ENCODE peak calls at places on chromosomes 2 and 18, in five cellular contexts. One of them, this sample, is unnamed.

GRCh38 chr2:196370386-196370785 is 199.0 kb upstream of the STK17B start:
- DNase-seq in AG04449: no peak
- DNase-seq in CD8-positive, alpha-beta T cell: no peak
- DNase-seq in AG10803: no peak
- DNase-seq in foreskin fibroblast: no peak
- DNase-seq in this sample: no peak

GRCh38 chr2:207786956-207787516 is 17.3 kb upstream of the FZD5 start:
- DNase-seq in AG04449: no peak
- DNase-seq in foreskin fibroblast: no peak
- DNase-seq in CD8-positive, alpha-beta T cell: no peak
- DNase-seq in AG10803: no peak
- DNase-seq in this sample: no peak

GRCh38 chr2:126802774-126803421 is 95.8 kb upstream of the TEX51 start:
- DNase-seq in CD8-positive, alpha-beta T cell: no peak
- DNase-seq in AG10803: no peak
- DNase-seq in AG04449: no peak
- DNase-seq in foreskin fibroblast: no peak
- DNase-seq in this sample: no peak

GRCh38 chr2:216426938-216427337 is 14.7 kb downstream of the SMARCAL1 start:
- DNase-seq in foreskin fibroblast: peak; percentile 54
- DNase-seq in CD8-positive, alpha-beta T cell: no peak
- DNase-seq in AG10803: peak; percentile 85
- DNase-seq in AG04449: peak; percentile 47
- DNase-seq in this sample: peak; percentile 21

GRCh38 chr18:29305516-29305915 is 1128.6 kb upstream of the CDH2 start:
- DNase-seq in AG04449: no peak
- DNase-seq in AG10803: no peak
- DNase-seq in foreskin fibroblast: no peak
- DNase-seq in CD8-positive, alpha-beta T cell: no peak
- DNase-seq in this sample: no peak

GRCh38 chr2:47078541-47079482 is 76.3 kb downstream of the STPG4 start:
- DNase-seq in AG10803: no peak
- DNase-seq in CD8-positive, alpha-beta T cell: no peak
- DNase-seq in AG04449: no peak
- DNase-seq in foreskin fibroblast: no peak
- DNase-seq in this sample: no peak

GRCh38 chr2:235156055-235156454 is 204.2 kb downstream of the SH3BP4 start:
- DNase-seq in foreskin fibroblast: no peak
- DNase-seq in AG10803: no peak
- DNase-seq in CD8-positive, alpha-beta T cell: no peak
- DNase-seq in AG04449: no peak
- DNase-seq in this sample: no peak

GRCh38 chr2:205967391-205968075 is 118.4 kb downstream of the INO80D start:
- DNase-seq in foreskin fibroblast: peak; percentile 45
- DNase-seq in AG10803: peak; percentile 57
- DNase-seq in CD8-positive, alpha-beta T cell: no peak
- DNase-seq in AG04449: no peak
- DNase-seq in this sample: no peak

GRCh38 chr2:144357623-144358400 is 162.1 kb downstream of the ZEB2 start:
- DNase-seq in AG04449: peak; percentile 97
- DNase-seq in AG10803: peak; percentile 99
- DNase-seq in foreskin fibroblast: peak; percentile 92
- DNase-seq in CD8-positive, alpha-beta T cell: no peak
- DNase-seq in this sample: peak; percentile 94

GRCh38 chr2:6760132-6760531 is 105.6 kb downstream of the CMPK2 start:
- DNase-seq in foreskin fibroblast: no peak
- DNase-seq in AG10803: no peak
- DNase-seq in AG04449: no peak
- DNase-seq in CD8-positive, alpha-beta T cell: no peak
- DNase-seq in this sample: no peak

GRCh38 chr2:18588049-18588448 is 1.3 kb downstream of the NT5C1B start:
- DNase-seq in CD8-positive, alpha-beta T cell: no peak
- DNase-seq in AG10803: no peak
- DNase-seq in AG04449: no peak
- DNase-seq in foreskin fibroblast: no peak
- DNase-seq in this sample: no peak

GRCh38 chr18:62523631-62524442 is 1.0 kb downstream of the ZCCHC2 start:
- DNase-seq in foreskin fibroblast: peak; percentile 50
- DNase-seq in CD8-positive, alpha-beta T cell: peak; percentile 47
- DNase-seq in AG10803: peak; percentile 43
- DNase-seq in AG04449: no peak
- DNase-seq in this sample: peak; percentile 31

GRCh38 chr2:85925216-85925671 is 36.5 kb upstream of the ST3GAL5 start:
- DNase-seq in AG10803: no peak
- DNase-seq in foreskin fibroblast: no peak
- DNase-seq in AG04449: no peak
- DNase-seq in CD8-positive, alpha-beta T cell: no peak
- DNase-seq in this sample: no peak

GRCh38 chr18:34494359-34494696 is 215.8 kb upstream of the DTNA start:
- DNase-seq in AG10803: no peak
- DNase-seq in foreskin fibroblast: no peak
- DNase-seq in CD8-positive, alpha-beta T cell: no peak
- DNase-seq in AG04449: no peak
- DNase-seq in this sample: no peak

GRCh38 chr18:28916436-28916835 is 739.5 kb upstream of the CDH2 start:
- DNase-seq in AG10803: no peak
- DNase-seq in AG04449: no peak
- DNase-seq in foreskin fibroblast: no peak
- DNase-seq in CD8-positive, alpha-beta T cell: no peak
- DNase-seq in this sample: no peak

GRCh38 chr2:61770746-61771145 is 83.1 kb downstream of the FAM161A start:
- DNase-seq in foreskin fibroblast: no peak
- DNase-seq in AG04449: no peak
- DNase-seq in AG10803: peak; percentile 28
- DNase-seq in CD8-positive, alpha-beta T cell: no peak
- DNase-seq in this sample: no peak

GRCh38 chr2:117856415-117857210 is 42.1 kb downstream of the DDX18 start:
- DNase-seq in foreskin fibroblast: peak; percentile 97
- DNase-seq in AG10803: peak; percentile 97
- DNase-seq in AG04449: peak; percentile 90
- DNase-seq in CD8-positive, alpha-beta T cell: no peak
- DNase-seq in this sample: peak; percentile 91

GRCh38 chr2:234378440-234378839 is 118.4 kb downstream of the ARL4C start:
- DNase-seq in AG10803: peak; percentile 84
- DNase-seq in AG04449: no peak
- DNase-seq in foreskin fibroblast: peak; percentile 33
- DNase-seq in CD8-positive, alpha-beta T cell: no peak
- DNase-seq in this sample: peak; percentile 23

GRCh38 chr2:189305291-189305943 is 125.9 kb upstream of the COL5A2 start:
- DNase-seq in foreskin fibroblast: peak; percentile 59
- DNase-seq in AG04449: no peak
- DNase-seq in AG10803: peak; percentile 53
- DNase-seq in CD8-positive, alpha-beta T cell: no peak
- DNase-seq in this sample: no peak

GRCh38 chr2:8239402-8240127 is 442.3 kb upstream of the ID2 start:
- DNase-seq in foreskin fibroblast: no peak
- DNase-seq in AG10803: no peak
- DNase-seq in AG04449: no peak
- DNase-seq in CD8-positive, alpha-beta T cell: no peak
- DNase-seq in this sample: no peak

GRCh38 chr2:232890896-232891601 is 21.0 kb downstream of the SNORC start:
- DNase-seq in AG04449: no peak
- DNase-seq in foreskin fibroblast: peak; percentile 34
- DNase-seq in AG10803: no peak
- DNase-seq in CD8-positive, alpha-beta T cell: no peak
- DNase-seq in this sample: no peak

GRCh38 chr18:37654034-37654433 is 88.4 kb upstream of the CELF4 start:
- DNase-seq in AG10803: no peak
- DNase-seq in foreskin fibroblast: no peak
- DNase-seq in CD8-positive, alpha-beta T cell: no peak
- DNase-seq in AG04449: no peak
- DNase-seq in this sample: no peak

GRCh38 chr2:100214265-100214961 is 72.0 kb upstream of the AFF3 start:
- DNase-seq in AG10803: peak; percentile 23
- DNase-seq in CD8-positive, alpha-beta T cell: no peak
- DNase-seq in AG04449: no peak
- DNase-seq in foreskin fibroblast: no peak
- DNase-seq in this sample: no peak

GRCh38 chr2:205456682-205457081 is 225.6 kb upstream of the NRP2 start:
- DNase-seq in AG10803: no peak
- DNase-seq in foreskin fibroblast: no peak
- DNase-seq in CD8-positive, alpha-beta T cell: no peak
- DNase-seq in AG04449: no peak
- DNase-seq in this sample: no peak

GRCh38 chr2:170063456-170063855 is 114.5 kb upstream of the MYO3B start:
- DNase-seq in AG04449: no peak
- DNase-seq in CD8-positive, alpha-beta T cell: no peak
- DNase-seq in AG10803: no peak
- DNase-seq in foreskin fibroblast: no peak
- DNase-seq in this sample: no peak

DNA sequence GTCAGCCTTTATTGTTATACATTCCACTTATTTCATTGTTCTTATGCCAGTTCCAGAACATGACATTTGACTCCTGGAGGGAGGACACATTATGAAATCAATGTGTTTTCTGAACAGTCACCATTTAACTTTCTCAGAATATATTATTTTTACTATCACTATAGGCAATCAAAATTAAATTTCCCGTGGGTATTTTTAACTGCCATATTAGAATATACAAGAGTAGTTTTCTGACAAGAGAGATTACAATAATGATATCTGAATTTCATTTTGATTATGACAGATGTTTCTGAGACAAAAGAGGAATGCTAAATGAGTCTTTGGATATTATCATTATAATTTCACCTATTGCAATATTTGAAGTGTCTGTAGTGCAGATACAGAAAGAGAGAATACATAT is 64.4 kb upstream of the FSIP2 start:
- DNase-seq in CD8-positive, alpha-beta T cell: no peak
- DNase-seq in foreskin fibroblast: no peak
- DNase-seq in AG10803: no peak
- DNase-seq in AG04449: no peak
- DNase-seq in this sample: no peak
- H3K4me3 ChIP-seq in CD8-positive, alpha-beta T cell: no peak overlapping the region
- H3K4me3 ChIP-seq in foreskin fibroblast: no peak overlapping the region
- H3K4me3 ChIP-seq in AG10803: no peak overlapping the region
- H3K4me3 ChIP-seq in AG04449: no peak overlapping the region
- H3K4me3 ChIP-seq in this sample: no peak overlapping the region

DNA sequence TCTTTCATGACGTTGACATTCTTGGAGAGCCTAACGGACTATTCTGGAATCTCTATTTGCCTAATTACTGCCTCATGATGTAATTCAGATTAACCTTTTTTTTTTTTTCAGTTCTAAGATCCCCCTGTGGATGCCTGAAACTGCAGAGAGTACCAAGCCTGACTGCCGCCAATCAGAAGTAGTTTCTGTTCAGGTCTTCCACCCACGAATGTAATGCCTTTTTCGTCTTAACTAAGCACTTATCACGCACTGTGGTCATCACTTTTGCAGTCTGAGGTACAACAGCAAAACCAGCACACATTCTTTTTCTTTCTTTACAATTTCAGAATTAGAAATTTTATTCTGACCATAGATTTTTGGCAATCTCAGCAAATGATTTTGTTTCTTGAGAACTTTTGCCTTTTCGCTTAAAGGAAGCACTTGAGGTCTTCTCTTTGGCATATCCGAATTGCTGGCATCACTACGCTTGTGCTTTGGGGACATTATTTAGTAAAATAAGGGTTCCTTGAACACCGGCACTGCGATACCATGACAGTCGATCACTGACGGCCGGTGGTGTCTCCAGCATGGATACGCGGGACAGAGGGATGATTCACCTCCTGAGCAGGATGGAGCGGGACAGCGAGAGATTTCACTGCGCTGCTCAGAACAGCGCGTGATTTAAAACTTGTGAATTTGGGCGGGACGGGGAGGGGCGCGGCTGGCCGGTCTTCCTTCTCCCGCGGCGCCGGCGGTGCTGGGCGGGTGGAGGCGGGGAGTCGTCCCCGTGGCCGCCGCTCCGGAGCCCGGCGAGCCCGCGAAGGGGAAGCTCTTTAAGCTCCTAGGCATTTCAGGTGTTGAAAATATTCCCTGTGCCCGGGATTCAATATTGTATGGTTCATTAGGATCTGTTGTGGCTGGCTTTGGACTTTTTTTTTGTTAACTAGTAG is 32.0 kb upstream of the GPR55 start:
- DNase-seq in foreskin fibroblast: peak; percentile 45
- DNase-seq in CD8-positive, alpha-beta T cell: peak; percentile 27
- DNase-seq in AG04449: no peak
- DNase-seq in AG10803: peak; percentile 34
- DNase-seq in this sample: peak; percentile 14
- H3K4me3 ChIP-seq in foreskin fibroblast: peak overlapping the region; percentile 45
- H3K4me3 ChIP-seq in CD8-positive, alpha-beta T cell: peak overlapping the region; percentile 34
- H3K4me3 ChIP-seq in AG04449: peak overlapping the region; percentile 31
- H3K4me3 ChIP-seq in AG10803: peak overlapping the region; percentile 45
- H3K4me3 ChIP-seq in this sample: peak overlapping the region; percentile 41

GRCh38 chr2:63700276-63700675 is 111.5 kb downstream of the MDH1 start:
- DNase-seq in foreskin fibroblast: no peak
- DNase-seq in CD8-positive, alpha-beta T cell: no peak
- DNase-seq in AG04449: no peak
- DNase-seq in AG10803: peak; percentile 63
- DNase-seq in this sample: no peak

GRCh38 chr2:63698825-63699548 is 110.2 kb downstream of the MDH1 start:
- DNase-seq in foreskin fibroblast: peak; percentile 87
- DNase-seq in CD8-positive, alpha-beta T cell: peak; percentile 12
- DNase-seq in AG10803: peak; percentile 92
- DNase-seq in AG04449: no peak
- DNase-seq in this sample: peak; percentile 80

GRCh38 chr2:63697160-63697559 is 108.4 kb downstream of the MDH1 start:
- DNase-seq in AG04449: no peak
- DNase-seq in CD8-positive, alpha-beta T cell: no peak
- DNase-seq in foreskin fibroblast: no peak
- DNase-seq in AG10803: no peak
- DNase-seq in this sample: no peak

GRCh38 chr2:63701406-63701805 is 112.6 kb downstream of the MDH1 start:
- DNase-seq in AG10803: no peak
- DNase-seq in foreskin fibroblast: no peak
- DNase-seq in CD8-positive, alpha-beta T cell: no peak
- DNase-seq in AG04449: no peak
- DNase-seq in this sample: no peak

GRCh38 chr2:63699549-63699839 is 110.7 kb downstream of the MDH1 start:
- DNase-seq in foreskin fibroblast: no peak
- DNase-seq in AG10803: no peak
- DNase-seq in CD8-positive, alpha-beta T cell: no peak
- DNase-seq in AG04449: no peak
- DNase-seq in this sample: no peak
- H3K4me3 ChIP-seq in foreskin fibroblast: no peak overlapping the region
- H3K4me3 ChIP-seq in AG10803: no peak overlapping the region
- H3K4me3 ChIP-seq in CD8-positive, alpha-beta T cell: no peak overlapping the region
- H3K4me3 ChIP-seq in AG04449: no peak overlapping the region
- H3K4me3 ChIP-seq in this sample: no peak overlapping the region

DNA sequence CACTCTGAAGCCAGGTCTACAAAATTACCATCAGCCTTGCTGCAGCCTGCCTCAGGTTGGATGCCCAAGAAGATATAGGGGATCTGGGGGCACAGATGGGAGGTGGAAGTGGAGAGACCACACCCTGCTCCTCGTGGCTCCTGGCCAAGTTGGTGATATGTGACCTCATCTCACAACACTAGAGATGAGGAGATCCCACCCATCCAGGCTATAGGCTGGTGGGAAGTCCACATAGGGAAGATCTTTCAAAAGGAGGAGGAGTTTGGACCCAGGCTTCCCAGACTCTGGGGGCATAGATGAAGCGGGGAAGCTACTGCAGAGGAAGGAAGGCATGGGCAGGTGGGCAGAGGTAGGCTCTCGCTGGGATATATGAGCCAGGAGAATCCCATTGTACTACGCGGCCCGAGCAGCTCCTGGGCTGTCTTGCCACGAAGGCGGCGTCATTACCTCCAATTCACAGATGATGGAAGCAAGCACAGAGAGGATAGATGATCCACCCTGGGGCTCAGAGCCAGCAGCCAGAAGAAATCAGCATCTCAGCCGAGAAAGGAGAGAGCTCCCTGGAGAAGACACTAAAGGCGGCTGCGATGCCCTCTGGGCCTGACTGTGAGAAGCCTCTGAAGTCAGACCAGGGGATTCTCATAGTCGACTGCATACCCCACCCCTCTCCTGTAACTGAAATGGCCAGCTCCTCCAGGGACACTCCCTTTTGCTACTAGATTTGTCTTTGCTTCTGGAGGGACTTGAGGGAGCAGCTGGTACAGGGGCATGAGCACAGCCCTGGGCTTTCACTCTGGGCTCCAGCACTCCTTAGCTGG is 96.1 kb downstream of the RHOB start:
- DNase-seq in AG10803: peak; percentile 52
- DNase-seq in foreskin fibroblast: no peak
- DNase-seq in AG04449: no peak
- DNase-seq in CD8-positive, alpha-beta T cell: no peak
- DNase-seq in this sample: no peak
- H3K4me3 ChIP-seq in AG10803: no peak overlapping the region
- H3K4me3 ChIP-seq in foreskin fibroblast: no peak overlapping the region
- H3K4me3 ChIP-seq in AG04449: no peak overlapping the region
- H3K4me3 ChIP-seq in CD8-positive, alpha-beta T cell: no peak overlapping the region
- H3K4me3 ChIP-seq in this sample: no peak overlapping the region